ENCODE peak calls at places on chromosomes 6 and 20, in six cellular contexts. L, G, W, P, S and Y are unnamed samples.

GRCh38 chr6:15588966-15589634 is 73.7 kb downstream of the DTNBP1 start:
- DNase-seq in W (no peak), G (no peak), L (no peak), S (peak), P (peak), Y (no peak)

GRCh38 chr20:25195962-25196700 is 619 bp downstream of the ENTPD6 start:
- DNase-seq in P (peak), W (no peak), L (no peak), S (peak), G (no peak), Y (peak)

GRCh38 chr20:64159711-64160110 is 4.5 kb upstream of the MYT1 start:
- DNase-seq in L (no peak), W (no peak), S (no peak), P (no peak), G (no peak), Y (no peak)

GRCh38 chr6:148565931-148566663 is 180.7 kb upstream of the UST start:
- DNase-seq in L (no peak), P (peak), G (peak), W (no peak), S (peak), Y (no peak)

GRCh38 chr20:5835234-5835845 is 85.1 kb downstream of the SHLD1 start:
- DNase-seq in G (no peak), P (no peak), W (no peak), S (peak), L (peak), Y (peak)

GRCh38 chr6:11830520-11830919 is 51.9 kb upstream of the ADTRP start:
- DNase-seq in G (no peak), W (no peak), P (no peak), L (no peak), S (no peak), Y (no peak)

GRCh38 chr20:62355527-62356142 is 11.5 kb downstream of the LAMA5 start:
- DNase-seq in L (no peak), S (peak), W (no peak), G (peak), P (no peak), Y (peak)

GRCh38 chr6:140542858-140543257 is 1168.4 kb upstream of the CITED2 start:
- DNase-seq in L (no peak), G (no peak), W (no peak), S (no peak), P (no peak), Y (no peak)

GRCh38 chr6:34866509-34866908 is 21.3 kb downstream of the TAF11 start:
- DNase-seq in S (no peak), L (no peak), G (no peak), W (no peak), P (no peak), Y (no peak)

GRCh38 chr6:127841811-127842210 is 59.0 kb downstream of the THEMIS start:
- DNase-seq in W (no peak), P (no peak), L (no peak), S (no peak), G (no peak), Y (no peak)

GRCh38 chr6:115783402-115784061 is 277.2 kb downstream of the FRK start:
- DNase-seq in W (peak), L (no peak), G (no peak), S (peak), P (no peak), Y (no peak)

GRCh38 chr6:11828185-11828897 is 49.7 kb upstream of the ADTRP start:
- DNase-seq in W (no peak), S (no peak), G (no peak), P (no peak), L (no peak), Y (no peak)

GRCh38 chr6:30075094-30075986 is at the start of gene RNF39:
- DNase-seq in L (no peak), S (peak), P (no peak), W (no peak), G (no peak), Y (peak)

GRCh38 chr6:163415620-163416379 is 1.3 kb downstream of the QKI start:
- DNase-seq in S (peak), L (no peak), G (peak), P (peak), W (peak), Y (no peak)

GRCh38 chr6:44011350-44011925 is 115.8 kb downstream of the MRPL14 start:
- DNase-seq in P (peak), L (no peak), G (no peak), S (no peak), W (no peak), Y (no peak)

GRCh38 chr20:9262653-9263194 is 193.8 kb downstream of the PLCB4 start:
- DNase-seq in G (no peak), W (no peak), P (no peak), L (no peak), S (no peak), Y (no peak)

GRCh38 chr6:105432797-105433196 is 29.9 kb upstream of the PREP start:
- DNase-seq in S (peak), L (no peak), G (no peak), W (no peak), P (peak), Y (no peak)

GRCh38 chr6:7152467-7152866 is 44.7 kb downstream of the RREB1 start:
- DNase-seq in P (no peak), S (no peak), W (no peak), L (no peak), G (no peak), Y (no peak)

GRCh38 chr20:38724603-38725457 is 544 bp downstream of the SLC32A1 start:
- DNase-seq in W (no peak), G (no peak), S (no peak), P (no peak), L (no peak), Y (no peak)

GRCh38 chr6:5367510-5367909 is 106.2 kb downstream of the FARS2 start:
- DNase-seq in L (no peak), W (no peak), G (no peak), S (peak), P (no peak), Y (no peak)

GRCh38 chr6:156876302-156876701 is 99.1 kb downstream of the ARID1B start:
- DNase-seq in S (no peak), G (no peak), L (no peak), W (no peak), P (peak), Y (no peak)

GRCh38 chr6:50145125-50145524 is 95.4 kb upstream of the DEFB112 start:
- DNase-seq in S (peak), L (no peak), G (no peak), W (no peak), P (peak), Y (no peak)

GRCh38 chr6:40536442-40536841 is 50.7 kb downstream of the LRFN2 start:
- DNase-seq in L (no peak), P (peak), G (peak), S (no peak), W (peak), Y (no peak)

GRCh38 chr20:49394264-49394663 is 88.2 kb downstream of the KCNB1 start:
- DNase-seq in G (no peak), W (no peak), S (no peak), L (no peak), P (no peak), Y (no peak)

GRCh38 chr20:10374036-10374435 is 60.0 kb downstream of the MKKS start:
- DNase-seq in G (no peak), W (no peak), P (no peak), L (no peak), S (no peak), Y (no peak)

GRCh38 chr6:113859349-113860164 is 2.4 kb downstream of the MARCKS start:
- DNase-seq in L (no peak), S (no peak), G (no peak), W (peak), P (peak), Y (peak)

GRCh38 chr20:59144179-59144830 is 19.3 kb upstream of the ZNF831 start:
- DNase-seq in P (no peak), W (no peak), S (no peak), L (peak), G (peak), Y (no peak)

GRCh38 chr6:882084-882598 is 189.2 kb upstream of the EXOC2 start:
- DNase-seq in W (no peak), S (no peak), G (no peak), L (no peak), P (no peak), Y (no peak)

GRCh38 chr6:56995347-56995746 is 40.4 kb downstream of the BEND6 start:
- DNase-seq in W (no peak), S (no peak), G (no peak), L (no peak), P (no peak), Y (no peak)

GRCh38 chr6:16922282-16922681 is 161.0 kb upstream of the ATXN1 start:
- DNase-seq in W (no peak), G (no peak), S (no peak), L (no peak), P (no peak), Y (no peak)

GRCh38 chr20:5862703-5863039 is 87.7 kb downstream of the TRMT6 start:
- DNase-seq in W (no peak), L (no peak), P (no peak), S (no peak), G (no peak), Y (no peak)

GRCh38 chr6:78910611-78911134 is 43.3 kb downstream of the IRAK1BP1 start:
- DNase-seq in L (no peak), W (peak), S (peak), G (peak), P (no peak), Y (no peak)